ENCODE peak calls at places on chromosome 16, in seven cellular contexts. One of them, this sample, is unnamed.

GRCh38 chr16:2473425-2473926 is 1.5 kb upstream of the TBC1D24 start:
- DNase-seq in AG04450: no peak
- DNase-seq in right lobe of liver: no peak
- DNase-seq in fibroblast of mammary gland: no peak
- DNase-seq in lower lobe of right lung: no peak
- DNase-seq in stomach: no peak
- DNase-seq in GM12878: no peak
- DNase-seq in this sample: no peak

GRCh38 chr16:23182675-23183485 is at the start of gene SCNN1G:
- DNase-seq in AG04450: no peak
- DNase-seq in right lobe of liver: no peak
- DNase-seq in fibroblast of mammary gland: no peak
- DNase-seq in lower lobe of right lung: peak; percentile 74
- DNase-seq in stomach: peak; percentile 31
- DNase-seq in GM12878: no peak
- DNase-seq in this sample: no peak

GRCh38 chr16:21083729-21084268 is 66.8 kb downstream of the DNAH3 start:
- DNase-seq in AG04450: no peak
- DNase-seq in right lobe of liver: peak; percentile 60
- DNase-seq in fibroblast of mammary gland: peak; percentile 71
- DNase-seq in lower lobe of right lung: peak; percentile 65
- DNase-seq in stomach: peak; percentile 71
- DNase-seq in GM12878: no peak
- DNase-seq in this sample: peak; percentile 53

GRCh38 chr16:67404740-67405226 is 11.5 kb upstream of the TPPP3 start:
- DNase-seq in AG04450: no peak
- DNase-seq in right lobe of liver: no peak
- DNase-seq in fibroblast of mammary gland: no peak
- DNase-seq in lower lobe of right lung: peak; percentile 68
- DNase-seq in stomach: peak; percentile 88
- DNase-seq in GM12878: no peak
- DNase-seq in this sample: no peak

GRCh38 chr16:87647431-87648185 is 45.3 kb downstream of the JPH3 start:
- DNase-seq in AG04450: no peak
- DNase-seq in right lobe of liver: no peak
- DNase-seq in fibroblast of mammary gland: no peak
- DNase-seq in lower lobe of right lung: no peak
- DNase-seq in stomach: no peak
- DNase-seq in GM12878: no peak
- DNase-seq in this sample: no peak

GRCh38 chr16:84239186-84239790 is 524 bp downstream of the KCNG4 start:
- DNase-seq in AG04450: no peak
- DNase-seq in right lobe of liver: no peak
- DNase-seq in fibroblast of mammary gland: no peak
- DNase-seq in lower lobe of right lung: no peak
- DNase-seq in stomach: no peak
- DNase-seq in GM12878: no peak
- DNase-seq in this sample: peak; percentile 11

GRCh38 chr16:88534731-88535141 is 35.5 kb upstream of the ZC3H18 start:
- DNase-seq in AG04450: no peak
- DNase-seq in right lobe of liver: no peak
- DNase-seq in fibroblast of mammary gland: peak; percentile 37
- DNase-seq in lower lobe of right lung: peak; percentile 75
- DNase-seq in stomach: no peak
- DNase-seq in GM12878: no peak
- DNase-seq in this sample: peak; percentile 52

GRCh38 chr16:22065252-22065651 is 27.1 kb upstream of the VWA3A start:
- DNase-seq in AG04450: no peak
- DNase-seq in right lobe of liver: no peak
- DNase-seq in fibroblast of mammary gland: no peak
- DNase-seq in lower lobe of right lung: no peak
- DNase-seq in stomach: no peak
- DNase-seq in GM12878: no peak
- DNase-seq in this sample: no peak

GRCh38 chr16:66984902-66985311 is 3.5 kb upstream of the CES4A start:
- DNase-seq in AG04450: no peak
- DNase-seq in right lobe of liver: no peak
- DNase-seq in fibroblast of mammary gland: no peak
- DNase-seq in lower lobe of right lung: no peak
- DNase-seq in stomach: no peak
- DNase-seq in GM12878: no peak
- DNase-seq in this sample: no peak

GRCh38 chr16:72470541-72470940 is 298.6 kb upstream of the PMFBP1 start:
- DNase-seq in AG04450: no peak
- DNase-seq in right lobe of liver: no peak
- DNase-seq in fibroblast of mammary gland: no peak
- DNase-seq in lower lobe of right lung: no peak
- DNase-seq in stomach: no peak
- DNase-seq in GM12878: no peak
- DNase-seq in this sample: no peak

GRCh38 chr16:49378816-49379215 is 5.2 kb downstream of the C16orf78 start:
- DNase-seq in AG04450: no peak
- DNase-seq in right lobe of liver: no peak
- DNase-seq in fibroblast of mammary gland: no peak
- DNase-seq in lower lobe of right lung: no peak
- DNase-seq in stomach: no peak
- DNase-seq in GM12878: no peak
- DNase-seq in this sample: no peak

GRCh38 chr16:49378238-49378637 is 4.6 kb downstream of the C16orf78 start:
- DNase-seq in AG04450: no peak
- DNase-seq in right lobe of liver: no peak
- DNase-seq in fibroblast of mammary gland: no peak
- DNase-seq in lower lobe of right lung: no peak
- DNase-seq in stomach: no peak
- DNase-seq in GM12878: no peak
- DNase-seq in this sample: no peak

GRCh38 chr16:49377196-49377755 is 3.7 kb downstream of the C16orf78 start:
- DNase-seq in AG04450: no peak
- DNase-seq in right lobe of liver: no peak
- DNase-seq in fibroblast of mammary gland: no peak
- DNase-seq in lower lobe of right lung: no peak
- DNase-seq in stomach: no peak
- DNase-seq in GM12878: no peak
- DNase-seq in this sample: no peak

DNA sequence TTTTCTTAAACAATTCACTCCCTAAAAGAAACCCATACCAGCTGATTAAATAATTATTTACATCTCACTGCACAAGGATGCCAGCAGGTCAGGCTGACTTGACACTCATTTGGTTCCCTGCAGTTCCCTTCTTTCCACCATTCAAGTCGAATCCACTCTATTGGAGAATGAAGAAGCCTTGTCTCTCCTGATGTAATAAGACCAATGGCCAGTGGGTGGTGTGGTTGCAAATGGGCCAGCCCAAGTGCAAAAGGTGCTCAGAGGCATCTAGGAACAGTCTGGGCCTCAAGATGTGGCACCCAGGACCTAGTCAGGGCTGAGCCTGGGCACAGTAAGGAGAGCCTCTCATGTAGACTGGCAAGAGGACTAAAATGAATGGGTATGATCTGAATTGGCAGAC is 9.3 kb downstream of the C16orf78 start:
- DNase-seq in AG04450: no peak
- DNase-seq in right lobe of liver: no peak
- DNase-seq in fibroblast of mammary gland: no peak
- DNase-seq in lower lobe of right lung: no peak
- DNase-seq in stomach: no peak
- DNase-seq in GM12878: no peak
- DNase-seq in this sample: no peak
- TF ChIP-seq CTCF in AG04450: no peak
- TF ChIP-seq CTCF in right lobe of liver: no peak
- TF ChIP-seq CTCF in fibroblast of mammary gland: no peak
- TF ChIP-seq CTCF in lower lobe of right lung: no peak
- TF ChIP-seq CTCF in stomach: no peak
- TF ChIP-seq CTCF in GM12878: peak; percentile 32
- TF ChIP-seq CTCF in this sample: no peak

GRCh38 chr16:10183606-10183959 is 1.4 kb upstream of the GRIN2A start:
- DNase-seq in AG04450: no peak
- DNase-seq in right lobe of liver: no peak
- DNase-seq in fibroblast of mammary gland: no peak
- DNase-seq in lower lobe of right lung: no peak
- DNase-seq in stomach: no peak
- DNase-seq in GM12878: no peak
- DNase-seq in this sample: no peak

GRCh38 chr16:10180042-10180770 is 2.0 kb downstream of the GRIN2A start:
- DNase-seq in AG04450: no peak
- DNase-seq in right lobe of liver: no peak
- DNase-seq in fibroblast of mammary gland: no peak
- DNase-seq in lower lobe of right lung: no peak
- DNase-seq in stomach: no peak
- DNase-seq in GM12878: no peak
- DNase-seq in this sample: no peak

GRCh38 chr16:10180771-10181163 is 1.5 kb downstream of the GRIN2A start:
- DNase-seq in AG04450: no peak
- DNase-seq in right lobe of liver: peak; percentile 46
- DNase-seq in fibroblast of mammary gland: no peak
- DNase-seq in lower lobe of right lung: no peak
- DNase-seq in stomach: no peak
- DNase-seq in GM12878: no peak
- DNase-seq in this sample: no peak

GRCh38 chr16:10182186-10182683 is at the start of gene GRIN2A:
- DNase-seq in AG04450: no peak
- DNase-seq in right lobe of liver: no peak
- DNase-seq in fibroblast of mammary gland: no peak
- DNase-seq in lower lobe of right lung: no peak
- DNase-seq in stomach: no peak
- DNase-seq in GM12878: no peak
- DNase-seq in this sample: no peak

GRCh38 chr16:10181196-10182162 is 749 bp downstream of the GRIN2A start:
- DNase-seq in AG04450: no peak
- DNase-seq in right lobe of liver: peak; percentile 67
- DNase-seq in fibroblast of mammary gland: peak; percentile 64
- DNase-seq in lower lobe of right lung: peak; percentile 65
- DNase-seq in stomach: peak; percentile 71
- DNase-seq in GM12878: no peak
- DNase-seq in this sample: peak; percentile 56
- H3K4me3 ChIP-seq in AG04450: no peak overlapping the region
- H3K4me3 ChIP-seq in right lobe of liver: no peak overlapping the region
- H3K4me3 ChIP-seq in fibroblast of mammary gland: no peak overlapping the region
- H3K4me3 ChIP-seq in lower lobe of right lung: peak overlapping the region; percentile 44
- H3K4me3 ChIP-seq in stomach: peak overlapping the region; percentile 42
- H3K4me3 ChIP-seq in GM12878: peak overlapping the region; percentile 55
- H3K4me3 ChIP-seq in this sample: peak overlapping the region; percentile 26

GRCh38 chr16:3876695-3877094 is 3.8 kb downstream of the CREBBP start:
- DNase-seq in AG04450: no peak
- DNase-seq in right lobe of liver: no peak
- DNase-seq in fibroblast of mammary gland: peak; percentile 76
- DNase-seq in lower lobe of right lung: no peak
- DNase-seq in stomach: no peak
- DNase-seq in GM12878: no peak
- DNase-seq in this sample: peak; percentile 58

GRCh38 chr16:3874242-3874641 is 6.3 kb downstream of the CREBBP start:
- DNase-seq in AG04450: no peak
- DNase-seq in right lobe of liver: no peak
- DNase-seq in fibroblast of mammary gland: no peak
- DNase-seq in lower lobe of right lung: no peak
- DNase-seq in stomach: no peak
- DNase-seq in GM12878: no peak
- DNase-seq in this sample: no peak

GRCh38 chr16:3874794-3875692 is 5.5 kb downstream of the CREBBP start:
- DNase-seq in AG04450: no peak
- DNase-seq in right lobe of liver: no peak
- DNase-seq in fibroblast of mammary gland: no peak
- DNase-seq in lower lobe of right lung: no peak
- DNase-seq in stomach: no peak
- DNase-seq in GM12878: no peak
- DNase-seq in this sample: no peak

GRCh38 chr16:3878610-3879009 is 1.9 kb downstream of the CREBBP start:
- DNase-seq in AG04450: no peak
- DNase-seq in right lobe of liver: no peak
- DNase-seq in fibroblast of mammary gland: peak; percentile 35
- DNase-seq in lower lobe of right lung: no peak
- DNase-seq in stomach: no peak
- DNase-seq in GM12878: no peak
- DNase-seq in this sample: peak; percentile 38

DNA sequence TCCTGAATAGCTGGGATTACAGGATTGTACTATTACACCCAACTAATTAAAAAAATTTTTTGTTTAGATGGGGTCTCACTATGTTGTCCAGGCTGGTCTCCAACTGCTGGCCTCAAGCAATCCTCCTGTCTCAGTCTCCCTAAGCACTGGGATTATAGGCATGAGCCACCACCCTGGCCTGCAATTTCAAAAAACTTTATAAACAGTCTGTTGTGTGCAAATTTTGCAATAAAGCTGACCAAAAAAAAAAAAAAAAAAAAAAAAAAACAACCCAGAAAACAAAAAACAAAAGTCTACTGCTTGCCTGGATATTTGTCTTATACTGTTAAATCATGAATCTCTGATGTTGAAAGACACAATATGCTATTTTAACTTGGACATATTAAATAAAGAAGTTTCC is 4.4 kb downstream of the CREBBP start:
- DNase-seq in AG04450: no peak
- DNase-seq in right lobe of liver: no peak
- DNase-seq in fibroblast of mammary gland: no peak
- DNase-seq in lower lobe of right lung: no peak
- DNase-seq in stomach: no peak
- DNase-seq in GM12878: no peak
- DNase-seq in this sample: no peak
- TF ChIP-seq CTCF in AG04450: no peak
- TF ChIP-seq CTCF in right lobe of liver: no peak
- TF ChIP-seq CTCF in fibroblast of mammary gland: no peak
- TF ChIP-seq CTCF in lower lobe of right lung: no peak
- TF ChIP-seq CTCF in stomach: no peak
- TF ChIP-seq CTCF in GM12878: no peak
- TF ChIP-seq CTCF in this sample: no peak

DNA sequence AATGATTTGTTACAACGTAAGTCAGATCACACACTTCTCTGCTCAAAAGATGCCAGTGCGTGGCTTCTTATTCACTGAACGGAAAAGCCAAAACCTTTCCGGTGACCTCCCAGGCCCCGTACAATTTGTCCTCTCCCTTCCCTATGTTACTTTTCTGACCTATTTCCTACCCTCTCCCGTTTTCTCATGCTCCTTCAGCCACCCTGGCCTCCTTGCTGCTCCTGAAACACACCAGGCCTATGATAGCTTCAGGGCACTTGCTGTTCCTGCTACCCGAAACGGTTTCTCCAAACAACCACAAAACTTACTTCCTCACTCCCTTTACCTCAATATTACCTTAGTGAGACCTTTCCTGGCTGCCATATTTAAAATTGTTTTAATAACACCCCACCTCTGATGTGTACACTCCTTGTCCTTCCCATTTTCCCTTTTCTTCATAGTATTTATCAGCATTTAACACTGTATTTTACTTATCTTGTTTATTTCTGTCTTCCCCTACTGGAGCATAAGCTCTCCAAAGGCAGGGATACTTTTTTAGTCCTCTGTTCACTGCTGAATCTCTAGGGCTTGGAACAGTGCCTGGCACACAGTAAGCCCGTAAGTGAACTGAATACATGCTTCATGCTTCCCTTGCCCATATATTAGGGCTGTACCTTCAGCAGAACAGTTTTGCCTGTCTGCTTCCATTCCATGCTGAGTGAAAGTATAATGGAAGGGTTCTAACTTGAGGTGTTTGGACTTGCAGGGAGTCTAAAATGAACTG is 10.9 kb upstream of the ARL2BP start:
- DNase-seq in AG04450: no peak
- DNase-seq in right lobe of liver: no peak
- DNase-seq in fibroblast of mammary gland: no peak
- DNase-seq in lower lobe of right lung: no peak
- DNase-seq in stomach: no peak
- DNase-seq in GM12878: no peak
- DNase-seq in this sample: no peak
- H3K4me3 ChIP-seq in AG04450: no peak overlapping the region
- H3K4me3 ChIP-seq in right lobe of liver: no peak overlapping the region
- H3K4me3 ChIP-seq in fibroblast of mammary gland: no peak overlapping the region
- H3K4me3 ChIP-seq in lower lobe of right lung: no peak overlapping the region
- H3K4me3 ChIP-seq in stomach: no peak overlapping the region
- H3K4me3 ChIP-seq in GM12878: no peak overlapping the region
- H3K4me3 ChIP-seq in this sample: no peak overlapping the region

This sample was measured in AG10803.